ENCODE peak calls at places on chromosomes 16 and 17, in nine cellular contexts. One of them, this sample, is unnamed.

GRCh38 chr16:87657621-87658192 is 55.4 kb downstream of the JPH3 start:
- DNase-seq in foreskin keratinocyte: peak
- DNase-seq in activated CD4-positive, alpha-beta T cell treated with anti-CD3 and anti-CD28 coated beads, Interleukin-2, amount 10 ng/mL, durations not matched to agents 24 days and 14 days: peak
- DNase-seq in ovary: no peak
- DNase-seq in GM13977: no peak
- DNase-seq in activated T-helper 1 cell treated with anti-CD3 and anti-CD28 coated beads, Interleukin-12 subunit alpha, Interleukin-12 subunit beta, Interleukin-2, Interleukin-4 antibody, amounts not matched to agents 30 ng/mL and 10 ng/mL and 1 ng/mL, durations not matched to agents 14 hours and 24 hours and 36 hours: no peak
- DNase-seq in cerebellar nuclear complex: no peak
- DNase-seq in C1 segment of cervical spinal cord: no peak
- DNase-seq in psoas muscle: no peak
- DNase-seq in this sample: no peak

GRCh38 chr16:47858333-47859067 is 297.3 kb downstream of the ABCC12 start:
- DNase-seq in foreskin keratinocyte: peak
- DNase-seq in activated CD4-positive, alpha-beta T cell treated with anti-CD3 and anti-CD28 coated beads, Interleukin-2, amount 10 ng/mL, durations not matched to agents 24 days and 14 days: no peak
- DNase-seq in ovary: no peak
- DNase-seq in GM13977: no peak
- DNase-seq in activated T-helper 1 cell treated with anti-CD3 and anti-CD28 coated beads, Interleukin-12 subunit alpha, Interleukin-12 subunit beta, Interleukin-2, Interleukin-4 antibody, amounts not matched to agents 30 ng/mL and 10 ng/mL and 1 ng/mL, durations not matched to agents 14 hours and 24 hours and 36 hours: no peak
- DNase-seq in cerebellar nuclear complex: no peak
- DNase-seq in C1 segment of cervical spinal cord: no peak
- DNase-seq in psoas muscle: no peak
- DNase-seq in this sample: no peak

GRCh38 chr16:4663756-4664465 is 29.5 kb upstream of the NUDT16L1 start:
- DNase-seq in foreskin keratinocyte: no peak
- DNase-seq in activated CD4-positive, alpha-beta T cell treated with anti-CD3 and anti-CD28 coated beads, Interleukin-2, amount 10 ng/mL, durations not matched to agents 24 days and 14 days: no peak
- DNase-seq in ovary: no peak
- DNase-seq in GM13977: no peak
- DNase-seq in activated T-helper 1 cell treated with anti-CD3 and anti-CD28 coated beads, Interleukin-12 subunit alpha, Interleukin-12 subunit beta, Interleukin-2, Interleukin-4 antibody, amounts not matched to agents 30 ng/mL and 10 ng/mL and 1 ng/mL, durations not matched to agents 14 hours and 24 hours and 36 hours: no peak
- DNase-seq in cerebellar nuclear complex: no peak
- DNase-seq in C1 segment of cervical spinal cord: peak
- DNase-seq in psoas muscle: peak
- DNase-seq in this sample: peak

GRCh38 chr17:21125862-21126261 is 902 bp upstream of the DHRS7B start:
- DNase-seq in foreskin keratinocyte: no peak
- DNase-seq in activated CD4-positive, alpha-beta T cell treated with anti-CD3 and anti-CD28 coated beads, Interleukin-2, amount 10 ng/mL, durations not matched to agents 24 days and 14 days: peak
- DNase-seq in ovary: no peak
- DNase-seq in GM13977: no peak
- DNase-seq in activated T-helper 1 cell treated with anti-CD3 and anti-CD28 coated beads, Interleukin-12 subunit alpha, Interleukin-12 subunit beta, Interleukin-2, Interleukin-4 antibody, amounts not matched to agents 30 ng/mL and 10 ng/mL and 1 ng/mL, durations not matched to agents 14 hours and 24 hours and 36 hours: peak
- DNase-seq in cerebellar nuclear complex: no peak
- DNase-seq in C1 segment of cervical spinal cord: no peak
- DNase-seq in psoas muscle: no peak
- DNase-seq in this sample: no peak

GRCh38 chr17:40952675-40953074 is 14.1 kb downstream of the KRT39 start:
- DNase-seq in foreskin keratinocyte: peak
- DNase-seq in activated CD4-positive, alpha-beta T cell treated with anti-CD3 and anti-CD28 coated beads, Interleukin-2, amount 10 ng/mL, durations not matched to agents 24 days and 14 days: no peak
- DNase-seq in ovary: no peak
- DNase-seq in GM13977: no peak
- DNase-seq in activated T-helper 1 cell treated with anti-CD3 and anti-CD28 coated beads, Interleukin-12 subunit alpha, Interleukin-12 subunit beta, Interleukin-2, Interleukin-4 antibody, amounts not matched to agents 30 ng/mL and 10 ng/mL and 1 ng/mL, durations not matched to agents 14 hours and 24 hours and 36 hours: no peak
- DNase-seq in cerebellar nuclear complex: no peak
- DNase-seq in C1 segment of cervical spinal cord: no peak
- DNase-seq in psoas muscle: no peak
- DNase-seq in this sample: no peak

GRCh38 chr16:31265329-31266245 is 5.8 kb downstream of the ITGAM start:
- DNase-seq in foreskin keratinocyte: peak
- DNase-seq in activated CD4-positive, alpha-beta T cell treated with anti-CD3 and anti-CD28 coated beads, Interleukin-2, amount 10 ng/mL, durations not matched to agents 24 days and 14 days: peak
- DNase-seq in ovary: no peak
- DNase-seq in GM13977: peak
- DNase-seq in activated T-helper 1 cell treated with anti-CD3 and anti-CD28 coated beads, Interleukin-12 subunit alpha, Interleukin-12 subunit beta, Interleukin-2, Interleukin-4 antibody, amounts not matched to agents 30 ng/mL and 10 ng/mL and 1 ng/mL, durations not matched to agents 14 hours and 24 hours and 36 hours: peak
- DNase-seq in cerebellar nuclear complex: no peak
- DNase-seq in C1 segment of cervical spinal cord: no peak
- DNase-seq in psoas muscle: peak
- DNase-seq in this sample: no peak

GRCh38 chr16:12590963-12591362 is 212.7 kb downstream of the CPPED1 start:
- DNase-seq in foreskin keratinocyte: no peak
- DNase-seq in activated CD4-positive, alpha-beta T cell treated with anti-CD3 and anti-CD28 coated beads, Interleukin-2, amount 10 ng/mL, durations not matched to agents 24 days and 14 days: no peak
- DNase-seq in ovary: no peak
- DNase-seq in GM13977: no peak
- DNase-seq in activated T-helper 1 cell treated with anti-CD3 and anti-CD28 coated beads, Interleukin-12 subunit alpha, Interleukin-12 subunit beta, Interleukin-2, Interleukin-4 antibody, amounts not matched to agents 30 ng/mL and 10 ng/mL and 1 ng/mL, durations not matched to agents 14 hours and 24 hours and 36 hours: no peak
- DNase-seq in cerebellar nuclear complex: no peak
- DNase-seq in C1 segment of cervical spinal cord: no peak
- DNase-seq in psoas muscle: no peak
- DNase-seq in this sample: no peak

GRCh38 chr17:78762007-78762406 is 20.1 kb downstream of the CYTH1 start:
- DNase-seq in foreskin keratinocyte: no peak
- DNase-seq in activated CD4-positive, alpha-beta T cell treated with anti-CD3 and anti-CD28 coated beads, Interleukin-2, amount 10 ng/mL, durations not matched to agents 24 days and 14 days: no peak
- DNase-seq in ovary: no peak
- DNase-seq in GM13977: no peak
- DNase-seq in activated T-helper 1 cell treated with anti-CD3 and anti-CD28 coated beads, Interleukin-12 subunit alpha, Interleukin-12 subunit beta, Interleukin-2, Interleukin-4 antibody, amounts not matched to agents 30 ng/mL and 10 ng/mL and 1 ng/mL, durations not matched to agents 14 hours and 24 hours and 36 hours: no peak
- DNase-seq in cerebellar nuclear complex: no peak
- DNase-seq in C1 segment of cervical spinal cord: no peak
- DNase-seq in psoas muscle: no peak
- DNase-seq in this sample: no peak

GRCh38 chr16:83579027-83579426 is 228.8 kb upstream of the HSBP1 start:
- DNase-seq in foreskin keratinocyte: no peak
- DNase-seq in activated CD4-positive, alpha-beta T cell treated with anti-CD3 and anti-CD28 coated beads, Interleukin-2, amount 10 ng/mL, durations not matched to agents 24 days and 14 days: no peak
- DNase-seq in ovary: no peak
- DNase-seq in GM13977: no peak
- DNase-seq in activated T-helper 1 cell treated with anti-CD3 and anti-CD28 coated beads, Interleukin-12 subunit alpha, Interleukin-12 subunit beta, Interleukin-2, Interleukin-4 antibody, amounts not matched to agents 30 ng/mL and 10 ng/mL and 1 ng/mL, durations not matched to agents 14 hours and 24 hours and 36 hours: no peak
- DNase-seq in cerebellar nuclear complex: no peak
- DNase-seq in C1 segment of cervical spinal cord: no peak
- DNase-seq in psoas muscle: no peak
- DNase-seq in this sample: no peak

GRCh38 chr16:35565626-35566025 is 2106.2 kb downstream of the TP53TG3F start:
- DNase-seq in foreskin keratinocyte: no peak
- DNase-seq in activated CD4-positive, alpha-beta T cell treated with anti-CD3 and anti-CD28 coated beads, Interleukin-2, amount 10 ng/mL, durations not matched to agents 24 days and 14 days: no peak
- DNase-seq in ovary: no peak
- DNase-seq in GM13977: no peak
- DNase-seq in activated T-helper 1 cell treated with anti-CD3 and anti-CD28 coated beads, Interleukin-12 subunit alpha, Interleukin-12 subunit beta, Interleukin-2, Interleukin-4 antibody, amounts not matched to agents 30 ng/mL and 10 ng/mL and 1 ng/mL, durations not matched to agents 14 hours and 24 hours and 36 hours: no peak
- DNase-seq in cerebellar nuclear complex: no peak
- DNase-seq in C1 segment of cervical spinal cord: no peak
- DNase-seq in psoas muscle: no peak
- DNase-seq in this sample: no peak

GRCh38 chr16:19168173-19169080 is at the start of gene SYT17:
- DNase-seq in foreskin keratinocyte: no peak
- DNase-seq in activated CD4-positive, alpha-beta T cell treated with anti-CD3 and anti-CD28 coated beads, Interleukin-2, amount 10 ng/mL, durations not matched to agents 24 days and 14 days: no peak
- DNase-seq in ovary: no peak
- DNase-seq in GM13977: peak
- DNase-seq in activated T-helper 1 cell treated with anti-CD3 and anti-CD28 coated beads, Interleukin-12 subunit alpha, Interleukin-12 subunit beta, Interleukin-2, Interleukin-4 antibody, amounts not matched to agents 30 ng/mL and 10 ng/mL and 1 ng/mL, durations not matched to agents 14 hours and 24 hours and 36 hours: no peak
- DNase-seq in cerebellar nuclear complex: no peak
- DNase-seq in C1 segment of cervical spinal cord: peak
- DNase-seq in psoas muscle: peak
- DNase-seq in this sample: peak

GRCh38 chr17:5514976-5515375 is 28.6 kb downstream of the MIS12 start:
- DNase-seq in foreskin keratinocyte: no peak
- DNase-seq in activated CD4-positive, alpha-beta T cell treated with anti-CD3 and anti-CD28 coated beads, Interleukin-2, amount 10 ng/mL, durations not matched to agents 24 days and 14 days: no peak
- DNase-seq in ovary: no peak
- DNase-seq in GM13977: no peak
- DNase-seq in activated T-helper 1 cell treated with anti-CD3 and anti-CD28 coated beads, Interleukin-12 subunit alpha, Interleukin-12 subunit beta, Interleukin-2, Interleukin-4 antibody, amounts not matched to agents 30 ng/mL and 10 ng/mL and 1 ng/mL, durations not matched to agents 14 hours and 24 hours and 36 hours: no peak
- DNase-seq in cerebellar nuclear complex: no peak
- DNase-seq in C1 segment of cervical spinal cord: no peak
- DNase-seq in psoas muscle: no peak
- DNase-seq in this sample: no peak

GRCh38 chr17:8326591-8327583 is 12.8 kb upstream of the ODF4 start:
- DNase-seq in foreskin keratinocyte: no peak
- DNase-seq in activated CD4-positive, alpha-beta T cell treated with anti-CD3 and anti-CD28 coated beads, Interleukin-2, amount 10 ng/mL, durations not matched to agents 24 days and 14 days: peak
- DNase-seq in ovary: peak
- DNase-seq in GM13977: peak
- DNase-seq in activated T-helper 1 cell treated with anti-CD3 and anti-CD28 coated beads, Interleukin-12 subunit alpha, Interleukin-12 subunit beta, Interleukin-2, Interleukin-4 antibody, amounts not matched to agents 30 ng/mL and 10 ng/mL and 1 ng/mL, durations not matched to agents 14 hours and 24 hours and 36 hours: no peak
- DNase-seq in cerebellar nuclear complex: no peak
- DNase-seq in C1 segment of cervical spinal cord: peak
- DNase-seq in psoas muscle: peak
- DNase-seq in this sample: no peak

GRCh38 chr16:84617631-84618427 is at the start of gene COTL1:
- DNase-seq in foreskin keratinocyte: peak
- DNase-seq in activated CD4-positive, alpha-beta T cell treated with anti-CD3 and anti-CD28 coated beads, Interleukin-2, amount 10 ng/mL, durations not matched to agents 24 days and 14 days: peak
- DNase-seq in ovary: peak
- DNase-seq in GM13977: peak
- DNase-seq in activated T-helper 1 cell treated with anti-CD3 and anti-CD28 coated beads, Interleukin-12 subunit alpha, Interleukin-12 subunit beta, Interleukin-2, Interleukin-4 antibody, amounts not matched to agents 30 ng/mL and 10 ng/mL and 1 ng/mL, durations not matched to agents 14 hours and 24 hours and 36 hours: peak
- DNase-seq in cerebellar nuclear complex: peak
- DNase-seq in C1 segment of cervical spinal cord: peak
- DNase-seq in psoas muscle: peak
- DNase-seq in this sample: peak

GRCh38 chr16:31913668-31914067 is 40.1 kb downstream of the ZNF267 start:
- DNase-seq in foreskin keratinocyte: no peak
- DNase-seq in activated CD4-positive, alpha-beta T cell treated with anti-CD3 and anti-CD28 coated beads, Interleukin-2, amount 10 ng/mL, durations not matched to agents 24 days and 14 days: peak
- DNase-seq in ovary: no peak
- DNase-seq in GM13977: no peak
- DNase-seq in activated T-helper 1 cell treated with anti-CD3 and anti-CD28 coated beads, Interleukin-12 subunit alpha, Interleukin-12 subunit beta, Interleukin-2, Interleukin-4 antibody, amounts not matched to agents 30 ng/mL and 10 ng/mL and 1 ng/mL, durations not matched to agents 14 hours and 24 hours and 36 hours: no peak
- DNase-seq in cerebellar nuclear complex: no peak
- DNase-seq in C1 segment of cervical spinal cord: no peak
- DNase-seq in psoas muscle: no peak
- DNase-seq in this sample: no peak

GRCh38 chr17:76417499-76418143 is 33.2 kb downstream of the SPHK1 start:
- DNase-seq in foreskin keratinocyte: peak
- DNase-seq in activated CD4-positive, alpha-beta T cell treated with anti-CD3 and anti-CD28 coated beads, Interleukin-2, amount 10 ng/mL, durations not matched to agents 24 days and 14 days: no peak
- DNase-seq in ovary: no peak
- DNase-seq in GM13977: no peak
- DNase-seq in activated T-helper 1 cell treated with anti-CD3 and anti-CD28 coated beads, Interleukin-12 subunit alpha, Interleukin-12 subunit beta, Interleukin-2, Interleukin-4 antibody, amounts not matched to agents 30 ng/mL and 10 ng/mL and 1 ng/mL, durations not matched to agents 14 hours and 24 hours and 36 hours: no peak
- DNase-seq in cerebellar nuclear complex: no peak
- DNase-seq in C1 segment of cervical spinal cord: no peak
- DNase-seq in psoas muscle: no peak
- DNase-seq in this sample: no peak

GRCh38 chr16:69566437-69567030 is 768 bp downstream of the NFAT5 start:
- DNase-seq in foreskin keratinocyte: peak
- DNase-seq in activated CD4-positive, alpha-beta T cell treated with anti-CD3 and anti-CD28 coated beads, Interleukin-2, amount 10 ng/mL, durations not matched to agents 24 days and 14 days: peak
- DNase-seq in ovary: peak
- DNase-seq in GM13977: peak
- DNase-seq in activated T-helper 1 cell treated with anti-CD3 and anti-CD28 coated beads, Interleukin-12 subunit alpha, Interleukin-12 subunit beta, Interleukin-2, Interleukin-4 antibody, amounts not matched to agents 30 ng/mL and 10 ng/mL and 1 ng/mL, durations not matched to agents 14 hours and 24 hours and 36 hours: peak
- DNase-seq in cerebellar nuclear complex: peak
- DNase-seq in C1 segment of cervical spinal cord: peak
- DNase-seq in psoas muscle: peak
- DNase-seq in this sample: peak

GRCh38 chr17:6524520-6524919 is 31.8 kb downstream of the PITPNM3 start:
- DNase-seq in foreskin keratinocyte: peak
- DNase-seq in activated CD4-positive, alpha-beta T cell treated with anti-CD3 and anti-CD28 coated beads, Interleukin-2, amount 10 ng/mL, durations not matched to agents 24 days and 14 days: no peak
- DNase-seq in ovary: no peak
- DNase-seq in GM13977: no peak
- DNase-seq in activated T-helper 1 cell treated with anti-CD3 and anti-CD28 coated beads, Interleukin-12 subunit alpha, Interleukin-12 subunit beta, Interleukin-2, Interleukin-4 antibody, amounts not matched to agents 30 ng/mL and 10 ng/mL and 1 ng/mL, durations not matched to agents 14 hours and 24 hours and 36 hours: no peak
- DNase-seq in cerebellar nuclear complex: no peak
- DNase-seq in C1 segment of cervical spinal cord: no peak
- DNase-seq in psoas muscle: no peak
- DNase-seq in this sample: no peak

GRCh38 chr17:19018600-19018950 is 14.0 kb upstream of the FAM83G start:
- DNase-seq in foreskin keratinocyte: no peak
- DNase-seq in activated CD4-positive, alpha-beta T cell treated with anti-CD3 and anti-CD28 coated beads, Interleukin-2, amount 10 ng/mL, durations not matched to agents 24 days and 14 days: no peak
- DNase-seq in ovary: no peak
- DNase-seq in GM13977: no peak
- DNase-seq in activated T-helper 1 cell treated with anti-CD3 and anti-CD28 coated beads, Interleukin-12 subunit alpha, Interleukin-12 subunit beta, Interleukin-2, Interleukin-4 antibody, amounts not matched to agents 30 ng/mL and 10 ng/mL and 1 ng/mL, durations not matched to agents 14 hours and 24 hours and 36 hours: no peak
- DNase-seq in cerebellar nuclear complex: no peak
- DNase-seq in C1 segment of cervical spinal cord: no peak
- DNase-seq in psoas muscle: peak
- DNase-seq in this sample: no peak

GRCh38 chr16:12582696-12583095 is 221.0 kb downstream of the CPPED1 start:
- DNase-seq in foreskin keratinocyte: no peak
- DNase-seq in activated CD4-positive, alpha-beta T cell treated with anti-CD3 and anti-CD28 coated beads, Interleukin-2, amount 10 ng/mL, durations not matched to agents 24 days and 14 days: no peak
- DNase-seq in ovary: no peak
- DNase-seq in GM13977: no peak
- DNase-seq in activated T-helper 1 cell treated with anti-CD3 and anti-CD28 coated beads, Interleukin-12 subunit alpha, Interleukin-12 subunit beta, Interleukin-2, Interleukin-4 antibody, amounts not matched to agents 30 ng/mL and 10 ng/mL and 1 ng/mL, durations not matched to agents 14 hours and 24 hours and 36 hours: no peak
- DNase-seq in cerebellar nuclear complex: no peak
- DNase-seq in C1 segment of cervical spinal cord: no peak
- DNase-seq in psoas muscle: no peak
- DNase-seq in this sample: no peak

GRCh38 chr17:66716236-66717026 is 118.5 kb upstream of the CACNG5 start:
- DNase-seq in foreskin keratinocyte: no peak
- DNase-seq in activated CD4-positive, alpha-beta T cell treated with anti-CD3 and anti-CD28 coated beads, Interleukin-2, amount 10 ng/mL, durations not matched to agents 24 days and 14 days: no peak
- DNase-seq in ovary: no peak
- DNase-seq in GM13977: no peak
- DNase-seq in activated T-helper 1 cell treated with anti-CD3 and anti-CD28 coated beads, Interleukin-12 subunit alpha, Interleukin-12 subunit beta, Interleukin-2, Interleukin-4 antibody, amounts not matched to agents 30 ng/mL and 10 ng/mL and 1 ng/mL, durations not matched to agents 14 hours and 24 hours and 36 hours: no peak
- DNase-seq in cerebellar nuclear complex: no peak
- DNase-seq in C1 segment of cervical spinal cord: no peak
- DNase-seq in psoas muscle: no peak
- DNase-seq in this sample: peak

GRCh38 chr16:30092373-30093010 is 768 bp upstream of the TBX6 start:
- DNase-seq in foreskin keratinocyte: peak
- DNase-seq in activated CD4-positive, alpha-beta T cell treated with anti-CD3 and anti-CD28 coated beads, Interleukin-2, amount 10 ng/mL, durations not matched to agents 24 days and 14 days: peak
- DNase-seq in ovary: peak
- DNase-seq in GM13977: peak
- DNase-seq in activated T-helper 1 cell treated with anti-CD3 and anti-CD28 coated beads, Interleukin-12 subunit alpha, Interleukin-12 subunit beta, Interleukin-2, Interleukin-4 antibody, amounts not matched to agents 30 ng/mL and 10 ng/mL and 1 ng/mL, durations not matched to agents 14 hours and 24 hours and 36 hours: peak
- DNase-seq in cerebellar nuclear complex: no peak
- DNase-seq in C1 segment of cervical spinal cord: peak
- DNase-seq in psoas muscle: peak
- DNase-seq in this sample: peak

GRCh38 chr16:79723583-79724168 is 123.1 kb upstream of the MAF start:
- DNase-seq in foreskin keratinocyte: no peak
- DNase-seq in activated CD4-positive, alpha-beta T cell treated with anti-CD3 and anti-CD28 coated beads, Interleukin-2, amount 10 ng/mL, durations not matched to agents 24 days and 14 days: no peak
- DNase-seq in ovary: no peak
- DNase-seq in GM13977: no peak
- DNase-seq in activated T-helper 1 cell treated with anti-CD3 and anti-CD28 coated beads, Interleukin-12 subunit alpha, Interleukin-12 subunit beta, Interleukin-2, Interleukin-4 antibody, amounts not matched to agents 30 ng/mL and 10 ng/mL and 1 ng/mL, durations not matched to agents 14 hours and 24 hours and 36 hours: no peak
- DNase-seq in cerebellar nuclear complex: no peak
- DNase-seq in C1 segment of cervical spinal cord: no peak
- DNase-seq in psoas muscle: no peak
- DNase-seq in this sample: no peak

GRCh38 chr16:53518550-53519416 is 15.8 kb upstream of the AKTIP start:
- DNase-seq in foreskin keratinocyte: no peak
- DNase-seq in activated CD4-positive, alpha-beta T cell treated with anti-CD3 and anti-CD28 coated beads, Interleukin-2, amount 10 ng/mL, durations not matched to agents 24 days and 14 days: peak
- DNase-seq in ovary: no peak
- DNase-seq in GM13977: peak
- DNase-seq in activated T-helper 1 cell treated with anti-CD3 and anti-CD28 coated beads, Interleukin-12 subunit alpha, Interleukin-12 subunit beta, Interleukin-2, Interleukin-4 antibody, amounts not matched to agents 30 ng/mL and 10 ng/mL and 1 ng/mL, durations not matched to agents 14 hours and 24 hours and 36 hours: peak
- DNase-seq in cerebellar nuclear complex: no peak
- DNase-seq in C1 segment of cervical spinal cord: no peak
- DNase-seq in psoas muscle: no peak
- DNase-seq in this sample: no peak

GRCh38 chr16:4376820-4377572 is 5.3 kb downstream of the VASN start:
- DNase-seq in foreskin keratinocyte: no peak
- DNase-seq in activated CD4-positive, alpha-beta T cell treated with anti-CD3 and anti-CD28 coated beads, Interleukin-2, amount 10 ng/mL, durations not matched to agents 24 days and 14 days: no peak
- DNase-seq in ovary: peak
- DNase-seq in GM13977: no peak
- DNase-seq in activated T-helper 1 cell treated with anti-CD3 and anti-CD28 coated beads, Interleukin-12 subunit alpha, Interleukin-12 subunit beta, Interleukin-2, Interleukin-4 antibody, amounts not matched to agents 30 ng/mL and 10 ng/mL and 1 ng/mL, durations not matched to agents 14 hours and 24 hours and 36 hours: no peak
- DNase-seq in cerebellar nuclear complex: no peak
- DNase-seq in C1 segment of cervical spinal cord: no peak
- DNase-seq in psoas muscle: no peak
- DNase-seq in this sample: no peak

GRCh38 chr16:19555938-19556778 is 655 bp downstream of the VPS35L start:
- DNase-seq in foreskin keratinocyte: peak
- DNase-seq in activated CD4-positive, alpha-beta T cell treated with anti-CD3 and anti-CD28 coated beads, Interleukin-2, amount 10 ng/mL, durations not matched to agents 24 days and 14 days: peak
- DNase-seq in ovary: no peak
- DNase-seq in GM13977: peak
- DNase-seq in activated T-helper 1 cell treated with anti-CD3 and anti-CD28 coated beads, Interleukin-12 subunit alpha, Interleukin-12 subunit beta, Interleukin-2, Interleukin-4 antibody, amounts not matched to agents 30 ng/mL and 10 ng/mL and 1 ng/mL, durations not matched to agents 14 hours and 24 hours and 36 hours: peak
- DNase-seq in cerebellar nuclear complex: no peak
- DNase-seq in C1 segment of cervical spinal cord: no peak
- DNase-seq in psoas muscle: no peak
- DNase-seq in this sample: no peak

GRCh38 chr16:48062681-48063080 is 93.1 kb downstream of the ABCC12 start:
- DNase-seq in foreskin keratinocyte: no peak
- DNase-seq in activated CD4-positive, alpha-beta T cell treated with anti-CD3 and anti-CD28 coated beads, Interleukin-2, amount 10 ng/mL, durations not matched to agents 24 days and 14 days: no peak
- DNase-seq in ovary: no peak
- DNase-seq in GM13977: no peak
- DNase-seq in activated T-helper 1 cell treated with anti-CD3 and anti-CD28 coated beads, Interleukin-12 subunit alpha, Interleukin-12 subunit beta, Interleukin-2, Interleukin-4 antibody, amounts not matched to agents 30 ng/mL and 10 ng/mL and 1 ng/mL, durations not matched to agents 14 hours and 24 hours and 36 hours: no peak
- DNase-seq in cerebellar nuclear complex: no peak
- DNase-seq in C1 segment of cervical spinal cord: no peak
- DNase-seq in psoas muscle: no peak
- DNase-seq in this sample: no peak

GRCh38 chr16:66923247-66923851 is 2.0 kb downstream of the RRAD start:
- DNase-seq in foreskin keratinocyte: no peak
- DNase-seq in activated CD4-positive, alpha-beta T cell treated with anti-CD3 and anti-CD28 coated beads, Interleukin-2, amount 10 ng/mL, durations not matched to agents 24 days and 14 days: no peak
- DNase-seq in ovary: peak
- DNase-seq in GM13977: no peak
- DNase-seq in activated T-helper 1 cell treated with anti-CD3 and anti-CD28 coated beads, Interleukin-12 subunit alpha, Interleukin-12 subunit beta, Interleukin-2, Interleukin-4 antibody, amounts not matched to agents 30 ng/mL and 10 ng/mL and 1 ng/mL, durations not matched to agents 14 hours and 24 hours and 36 hours: no peak
- DNase-seq in cerebellar nuclear complex: peak
- DNase-seq in C1 segment of cervical spinal cord: no peak
- DNase-seq in psoas muscle: peak
- DNase-seq in this sample: no peak

GRCh38 chr17:55487727-55488436 is 23.4 kb downstream of the SMIM36 start:
- DNase-seq in foreskin keratinocyte: no peak
- DNase-seq in activated CD4-positive, alpha-beta T cell treated with anti-CD3 and anti-CD28 coated beads, Interleukin-2, amount 10 ng/mL, durations not matched to agents 24 days and 14 days: no peak
- DNase-seq in ovary: no peak
- DNase-seq in GM13977: no peak
- DNase-seq in activated T-helper 1 cell treated with anti-CD3 and anti-CD28 coated beads, Interleukin-12 subunit alpha, Interleukin-12 subunit beta, Interleukin-2, Interleukin-4 antibody, amounts not matched to agents 30 ng/mL and 10 ng/mL and 1 ng/mL, durations not matched to agents 14 hours and 24 hours and 36 hours: no peak
- DNase-seq in cerebellar nuclear complex: no peak
- DNase-seq in C1 segment of cervical spinal cord: no peak
- DNase-seq in psoas muscle: no peak
- DNase-seq in this sample: no peak

GRCh38 chr16:30115238-30115637 is 1.9 kb upstream of the GDPD3 start:
- DNase-seq in foreskin keratinocyte: no peak
- DNase-seq in activated CD4-positive, alpha-beta T cell treated with anti-CD3 and anti-CD28 coated beads, Interleukin-2, amount 10 ng/mL, durations not matched to agents 24 days and 14 days: no peak
- DNase-seq in ovary: no peak
- DNase-seq in GM13977: no peak
- DNase-seq in activated T-helper 1 cell treated with anti-CD3 and anti-CD28 coated beads, Interleukin-12 subunit alpha, Interleukin-12 subunit beta, Interleukin-2, Interleukin-4 antibody, amounts not matched to agents 30 ng/mL and 10 ng/mL and 1 ng/mL, durations not matched to agents 14 hours and 24 hours and 36 hours: no peak
- DNase-seq in cerebellar nuclear complex: no peak
- DNase-seq in C1 segment of cervical spinal cord: no peak
- DNase-seq in psoas muscle: no peak
- DNase-seq in this sample: no peak

GRCh38 chr16:81265658-81266451 is 27.4 kb downstream of the BCO1 start:
- DNase-seq in foreskin keratinocyte: no peak
- DNase-seq in activated CD4-positive, alpha-beta T cell treated with anti-CD3 and anti-CD28 coated beads, Interleukin-2, amount 10 ng/mL, durations not matched to agents 24 days and 14 days: no peak
- DNase-seq in ovary: peak
- DNase-seq in GM13977: no peak
- DNase-seq in activated T-helper 1 cell treated with anti-CD3 and anti-CD28 coated beads, Interleukin-12 subunit alpha, Interleukin-12 subunit beta, Interleukin-2, Interleukin-4 antibody, amounts not matched to agents 30 ng/mL and 10 ng/mL and 1 ng/mL, durations not matched to agents 14 hours and 24 hours and 36 hours: no peak
- DNase-seq in cerebellar nuclear complex: no peak
- DNase-seq in C1 segment of cervical spinal cord: no peak
- DNase-seq in psoas muscle: peak
- DNase-seq in this sample: peak

This sample was measured in anterior cingulate cortex.